ENCODE peak calls at places on chromosomes 1 and 21, in six cellular contexts. One of them, this sample, is unnamed. For H3K4me1, the result is how much of the 10 kb centered on the place peaks cover.

GRCh38 chr21:34073749-34074282 is 438 bp downstream of the MRPS6 start:
- DNase-seq in spleen: peak
- DNase-seq in stomach: peak
- DNase-seq in K562: peak
- DNase-seq in sigmoid colon: peak
- DNase-seq in endothelial cell of umbilical vein: peak
- DNase-seq in this sample: peak

GRCh38 chr1:205332015-205332791 is 10.7 kb upstream of the NUAK2 start:
- DNase-seq in spleen: no peak
- DNase-seq in sigmoid colon: no peak
- DNase-seq in stomach: no peak
- DNase-seq in endothelial cell of umbilical vein: no peak
- DNase-seq in K562: no peak
- DNase-seq in this sample: no peak

GRCh38 chr21:44399955-44400790 is 46.8 kb downstream of the TRPM2 start:
- DNase-seq in stomach: no peak
- DNase-seq in spleen: peak
- DNase-seq in sigmoid colon: no peak
- DNase-seq in endothelial cell of umbilical vein: no peak
- DNase-seq in K562: no peak
- DNase-seq in this sample: no peak

GRCh38 chr1:102919659-102920058 is 188.7 kb downstream of the COL11A1 start:
- DNase-seq in sigmoid colon: no peak
- DNase-seq in stomach: no peak
- DNase-seq in K562: no peak
- DNase-seq in endothelial cell of umbilical vein: no peak
- DNase-seq in spleen: no peak
- DNase-seq in this sample: no peak

GRCh38 chr1:75643460-75643859 is 32.5 kb upstream of the SLC44A5 start:
- DNase-seq in endothelial cell of umbilical vein: peak
- DNase-seq in sigmoid colon: no peak
- DNase-seq in K562: no peak
- DNase-seq in spleen: no peak
- DNase-seq in stomach: no peak
- DNase-seq in this sample: no peak

GRCh38 chr1:12615916-12616708 is 1.9 kb downstream of the DHRS3 start:
- DNase-seq in K562: peak
- DNase-seq in sigmoid colon: peak
- DNase-seq in stomach: peak
- DNase-seq in spleen: peak
- DNase-seq in endothelial cell of umbilical vein: peak
- DNase-seq in this sample: peak

GRCh38 chr1:108708726-108709660 is 3.7 kb upstream of the FNDC7 start:
- DNase-seq in sigmoid colon: no peak
- DNase-seq in spleen: peak
- DNase-seq in stomach: no peak
- DNase-seq in K562: peak
- DNase-seq in endothelial cell of umbilical vein: no peak
- DNase-seq in this sample: no peak

GRCh38 chr21:33189237-33189636 is 40.5 kb upstream of the IFNAR2 start:
- DNase-seq in K562: no peak
- DNase-seq in sigmoid colon: no peak
- DNase-seq in endothelial cell of umbilical vein: no peak
- DNase-seq in stomach: no peak
- DNase-seq in spleen: no peak
- DNase-seq in this sample: no peak

GRCh38 chr1:231200417-231201031 is 38.7 kb downstream of the TRIM67 start:
- DNase-seq in spleen: peak
- DNase-seq in stomach: no peak
- DNase-seq in sigmoid colon: no peak
- DNase-seq in endothelial cell of umbilical vein: no peak
- DNase-seq in K562: peak
- DNase-seq in this sample: no peak

GRCh38 chr1:156233421-156234127 is 8.4 kb upstream of the BGLAP start:
- DNase-seq in endothelial cell of umbilical vein: no peak
- DNase-seq in stomach: no peak
- DNase-seq in sigmoid colon: no peak
- DNase-seq in K562: no peak
- DNase-seq in spleen: no peak
- DNase-seq in this sample: no peak

GRCh38 chr1:99704356-99704816 is 58.5 kb downstream of the PALMD start:
- DNase-seq in endothelial cell of umbilical vein: no peak
- DNase-seq in stomach: no peak
- DNase-seq in spleen: no peak
- DNase-seq in K562: no peak
- DNase-seq in sigmoid colon: no peak
- DNase-seq in this sample: no peak

GRCh38 chr1:148161252-148161901 is 9.3 kb upstream of the NBPF11 start:
- DNase-seq in endothelial cell of umbilical vein: no peak
- DNase-seq in spleen: no peak
- DNase-seq in sigmoid colon: no peak
- DNase-seq in stomach: no peak
- DNase-seq in K562: no peak
- DNase-seq in this sample: no peak

GRCh38 chr1:84632975-84633427 is 57.3 kb downstream of the SSX2IP start:
- DNase-seq in endothelial cell of umbilical vein: peak
- DNase-seq in K562: peak
- DNase-seq in spleen: no peak
- DNase-seq in stomach: no peak
- DNase-seq in sigmoid colon: no peak
- DNase-seq in this sample: no peak

GRCh38 chr21:30209571-30209970 is 6.3 kb downstream of the CLDN8 start:
- DNase-seq in sigmoid colon: no peak
- DNase-seq in stomach: no peak
- DNase-seq in endothelial cell of umbilical vein: no peak
- DNase-seq in K562: no peak
- DNase-seq in spleen: no peak
- DNase-seq in this sample: no peak

GRCh38 chr1:202004711-202005110 is 5.7 kb upstream of the ELF3 start:
- DNase-seq in spleen: peak
- DNase-seq in K562: no peak
- DNase-seq in stomach: no peak
- DNase-seq in endothelial cell of umbilical vein: no peak
- DNase-seq in sigmoid colon: no peak
- DNase-seq in this sample: no peak

GRCh38 chr1:154386643-154387352 is 18.3 kb upstream of the IL6R start:
- DNase-seq in K562: peak
- DNase-seq in stomach: no peak
- DNase-seq in spleen: peak
- DNase-seq in endothelial cell of umbilical vein: no peak
- DNase-seq in sigmoid colon: peak
- DNase-seq in this sample: no peak

GRCh38 chr1:214670098-214670497 is 67.1 kb downstream of the CENPF start:
- DNase-seq in sigmoid colon: peak
- DNase-seq in K562: no peak
- DNase-seq in spleen: no peak
- DNase-seq in endothelial cell of umbilical vein: peak
- DNase-seq in stomach: peak
- DNase-seq in this sample: no peak

GRCh38 chr1:28865997-28866650 is 48.2 kb upstream of the EPB41 start:
- DNase-seq in K562: no peak
- DNase-seq in sigmoid colon: no peak
- DNase-seq in endothelial cell of umbilical vein: no peak
- DNase-seq in stomach: no peak
- DNase-seq in spleen: no peak
- DNase-seq in this sample: no peak

GRCh38 chr1:228101994-228102790 is 933 bp downstream of the C1orf35 start:
- DNase-seq in endothelial cell of umbilical vein: peak
- DNase-seq in spleen: peak
- DNase-seq in stomach: peak
- DNase-seq in sigmoid colon: peak
- DNase-seq in K562: peak
- DNase-seq in this sample: no peak

GRCh38 chr1:228744918-228745317 is 9.6 kb downstream of the RHOU start:
- DNase-seq in sigmoid colon: no peak
- DNase-seq in spleen: no peak
- DNase-seq in K562: peak
- DNase-seq in stomach: no peak
- DNase-seq in endothelial cell of umbilical vein: no peak
- DNase-seq in this sample: no peak

GRCh38 chr1:156492591-156493080 is 7.9 kb downstream of the MEF2D start:
- DNase-seq in sigmoid colon: no peak
- DNase-seq in spleen: peak
- DNase-seq in endothelial cell of umbilical vein: no peak
- DNase-seq in stomach: no peak
- DNase-seq in K562: peak
- DNase-seq in this sample: no peak

GRCh38 chr1:242524571-242525359 is at the start of gene PLD5:
- DNase-seq in stomach: no peak
- DNase-seq in spleen: peak
- DNase-seq in sigmoid colon: no peak
- DNase-seq in endothelial cell of umbilical vein: no peak
- DNase-seq in K562: no peak
- DNase-seq in this sample: peak

GRCh38 chr1:157963713-157964112 is 29.7 kb upstream of the KIRREL1 start:
- DNase-seq in spleen: peak
- DNase-seq in stomach: peak
- DNase-seq in K562: peak
- DNase-seq in endothelial cell of umbilical vein: peak
- DNase-seq in sigmoid colon: peak
- DNase-seq in this sample: peak

GRCh38 chr1:246161626-246162025 is 345.5 kb downstream of the SMYD3 start:
- DNase-seq in K562: no peak
- DNase-seq in endothelial cell of umbilical vein: peak
- DNase-seq in spleen: no peak
- DNase-seq in stomach: no peak
- DNase-seq in sigmoid colon: no peak
- DNase-seq in this sample: no peak

GRCh38 chr1:201137579-201138310 is 10.8 kb upstream of the ASCL5 start:
- DNase-seq in sigmoid colon: peak
- DNase-seq in spleen: peak
- DNase-seq in endothelial cell of umbilical vein: peak
- DNase-seq in stomach: peak
- DNase-seq in K562: no peak
- DNase-seq in this sample: peak

GRCh38 chr1:179001451-179001850 is 24.2 kb upstream of the FAM20B start:
- DNase-seq in sigmoid colon: no peak
- DNase-seq in stomach: no peak
- DNase-seq in K562: no peak
- DNase-seq in endothelial cell of umbilical vein: no peak
- DNase-seq in spleen: no peak
- DNase-seq in this sample: no peak

GRCh38 chr1:247145279-247145678 is 26.5 kb downstream of the ZNF124 start:
- DNase-seq in stomach: no peak
- DNase-seq in spleen: no peak
- DNase-seq in endothelial cell of umbilical vein: no peak
- DNase-seq in sigmoid colon: no peak
- DNase-seq in K562: no peak
- DNase-seq in this sample: no peak

DNA sequence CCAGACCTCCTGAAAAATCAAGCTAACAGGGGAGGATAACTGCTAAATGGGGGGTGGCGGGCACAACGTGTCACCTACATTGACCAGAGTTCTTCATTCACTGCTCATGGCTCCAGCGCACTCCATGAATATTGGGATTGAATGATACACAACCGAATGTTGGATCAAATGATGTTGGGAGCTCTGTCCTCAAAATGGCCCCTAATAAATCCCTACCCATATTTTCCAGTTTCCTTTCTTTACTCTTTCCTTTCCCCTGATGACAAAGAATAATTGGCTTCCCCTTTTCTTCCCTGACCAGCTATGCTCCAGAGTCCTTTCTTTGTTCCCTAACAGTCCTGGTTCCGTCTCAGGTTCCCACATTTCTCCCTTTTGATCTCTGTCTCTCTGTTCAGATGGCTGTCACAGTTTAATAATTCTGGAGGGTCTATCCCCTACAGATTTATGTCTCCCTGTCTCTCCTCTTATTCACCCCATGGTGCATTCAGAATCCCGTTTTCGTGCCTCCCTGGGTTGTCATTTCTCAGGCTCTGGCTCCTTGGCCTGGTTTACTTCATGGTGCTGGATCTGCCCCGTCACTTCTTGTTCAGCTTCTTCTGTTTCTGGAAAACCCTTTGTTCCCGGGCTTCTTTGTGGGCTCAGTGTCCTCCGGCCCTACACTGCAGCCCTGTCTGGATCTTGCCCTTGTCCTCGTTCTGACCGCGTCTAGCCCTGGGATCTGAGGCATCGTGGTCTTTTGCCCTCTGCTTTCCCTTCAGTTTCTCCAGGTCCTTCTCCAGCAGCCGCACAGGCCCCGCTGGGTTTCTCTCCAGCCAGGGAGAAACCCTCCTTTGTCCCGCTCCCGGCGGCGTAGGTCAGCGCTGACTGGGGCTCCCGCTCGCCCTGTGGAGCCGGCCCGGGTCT is 78.3 kb downstream of the NDUFS5 start:
- DNase-seq in K562: no peak
- DNase-seq in stomach: no peak
- DNase-seq in spleen: no peak
- DNase-seq in sigmoid colon: peak
- DNase-seq in endothelial cell of umbilical vein: peak
- DNase-seq in this sample: peak
- H3K4me1 ChIP-seq in K562: under half
- H3K4me1 ChIP-seq in stomach: half or more
- H3K4me1 ChIP-seq in spleen: half or more
- H3K4me1 ChIP-seq in sigmoid colon: half or more
- H3K4me1 ChIP-seq in endothelial cell of umbilical vein: under half
- H3K4me1 ChIP-seq in this sample: under half

GRCh38 chr1:114756009-114756892 is 1.5 kb downstream of the CSDE1 start:
- DNase-seq in spleen: no peak
- DNase-seq in endothelial cell of umbilical vein: no peak
- DNase-seq in stomach: no peak
- DNase-seq in sigmoid colon: no peak
- DNase-seq in K562: no peak
- DNase-seq in this sample: no peak
- TF ChIP-seq POLR2AphosphoS5 in spleen: no peak
- TF ChIP-seq POLR2AphosphoS5 in endothelial cell of umbilical vein: no peak
- TF ChIP-seq POLR2AphosphoS5 in stomach: no peak
- TF ChIP-seq POLR2AphosphoS5 in sigmoid colon: no peak
- TF ChIP-seq POLR2AphosphoS5 in K562: no peak
- TF ChIP-seq POLR2AphosphoS5 in this sample: no peak

GRCh38 chr1:161017756-161018630 is 3.0 kb downstream of the F11R start:
- DNase-seq in endothelial cell of umbilical vein: no peak
- DNase-seq in stomach: no peak
- DNase-seq in K562: no peak
- DNase-seq in sigmoid colon: no peak
- DNase-seq in spleen: no peak
- DNase-seq in this sample: no peak
- TF ChIP-seq POLR2A in endothelial cell of umbilical vein: no peak
- TF ChIP-seq POLR2A in stomach: no peak
- TF ChIP-seq POLR2A in K562: no peak
- TF ChIP-seq POLR2A in sigmoid colon: no peak
- TF ChIP-seq POLR2A in spleen: no peak
- TF ChIP-seq POLR2A in this sample: no peak

DNA sequence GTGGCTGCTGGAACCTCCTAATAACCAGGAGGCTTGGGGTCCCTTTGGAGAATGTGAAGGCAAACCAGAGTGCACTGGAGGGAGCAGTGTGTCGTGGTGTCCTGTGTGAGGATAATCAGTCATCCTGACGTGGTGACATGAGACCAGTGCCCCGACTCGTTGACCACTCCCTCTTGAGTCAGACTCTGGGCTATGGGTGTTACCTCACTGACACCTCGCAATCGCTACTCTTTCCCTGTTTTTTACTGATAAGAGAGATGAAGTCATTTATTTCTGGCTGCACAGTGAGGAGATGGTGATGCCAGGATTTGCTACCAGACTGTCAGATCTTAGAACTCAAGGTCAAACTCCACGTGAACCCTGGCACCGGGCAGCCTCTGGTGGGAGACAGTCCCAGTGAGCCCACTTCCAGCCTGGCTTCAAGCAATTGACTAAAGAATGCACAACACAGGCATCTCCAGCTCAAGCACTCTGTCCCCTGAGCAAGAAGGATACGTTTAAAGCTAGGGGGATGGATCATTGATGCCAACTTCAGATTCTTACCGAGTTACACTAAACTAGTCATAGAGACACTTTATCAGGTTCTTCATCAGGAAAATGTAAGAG is 30.3 kb downstream of the UBASH3A start:
- DNase-seq in spleen: peak
- DNase-seq in endothelial cell of umbilical vein: no peak
- DNase-seq in stomach: peak
- DNase-seq in K562: peak
- DNase-seq in sigmoid colon: no peak
- DNase-seq in this sample: no peak
- H3K4me1 ChIP-seq in spleen: under half
- H3K4me1 ChIP-seq in endothelial cell of umbilical vein: under half
- H3K4me1 ChIP-seq in stomach: under half
- H3K4me1 ChIP-seq in K562: under half
- H3K4me1 ChIP-seq in sigmoid colon: under half
- H3K4me1 ChIP-seq in this sample: under half